ENCODE peak calls at places on chromosomes 3 and 15, in nine cellular contexts. J is T-helper 2 cell; I is posterior cingulate gyrus; V is stimulated activated CD4-positive, alpha-beta T cell treated with anti-CD3 and anti-CD28 coated beads, Interleukin-4, amount 100 ng/mL, for 1 hour; H is H1; M is activated gamma-delta T cell treated with Interleukin-2 at 50 U/mL for 16 hours; A is GM12891; X is NCI-H1105; R is effector memory CD8-positive, alpha-beta T cell. C is an unnamed sample.

GRCh38 chr15:70722266-70723123 is 40.9 kb downstream of the UACA start:
- DNase-seq in V (no peak), R (no peak), X (peak), H (no peak), I (no peak), M (no peak), J (no peak), A (peak), C (peak)

GRCh38 chr15:85785887-85786777 is 8.6 kb downstream of the KLHL25 start:
- DNase-seq in X (peak), M (no peak), R (no peak), V (no peak), I (peak), A (no peak), J (no peak), H (no peak), C (peak)

GRCh38 chr3:119311191-119311925 is 17.2 kb downstream of the ARHGAP31 start:
- DNase-seq in V (no peak), H (no peak), M (no peak), R (no peak), X (no peak), A (no peak), I (no peak), J (no peak), C (no peak)

GRCh38 chr15:31867536-31868442 is 162.5 kb upstream of the CHRNA7 start:
- DNase-seq in I (peak), M (peak), H (peak), R (peak), A (peak), J (peak), V (peak), X (no peak), C (peak)

GRCh38 chr3:182809523-182809922 is 16.2 kb downstream of the ATP11B start:
- DNase-seq in R (no peak), X (no peak), M (no peak), J (no peak), A (no peak), H (no peak), I (no peak), V (no peak), C (no peak)

GRCh38 chr15:69602921-69603320 is 150.3 kb downstream of the RPLP1 start:
- DNase-seq in A (no peak), H (no peak), X (no peak), I (no peak), V (no peak), J (no peak), R (no peak), M (no peak), C (no peak)

GRCh38 chr3:148943531-148944200 is 47.7 kb upstream of the GYG1 start:
- DNase-seq in J (peak), M (no peak), R (no peak), I (no peak), A (peak), H (no peak), V (no peak), X (peak), C (peak)

GRCh38 chr15:27889258-27889657 is 209.9 kb downstream of the OCA2 start:
- DNase-seq in H (no peak), V (no peak), M (no peak), J (no peak), A (no peak), I (no peak), X (no peak), R (no peak), C (no peak)

GRCh38 chr15:53625962-53626845 is 133.3 kb downstream of the WDR72 start:
- DNase-seq in M (no peak), J (no peak), A (no peak), I (no peak), H (no peak), R (no peak), V (no peak), X (no peak), C (no peak)

GRCh38 chr3:146589899-146590508 is 15.1 kb downstream of the PLSCR5 start:
- DNase-seq in M (no peak), J (no peak), X (peak), R (no peak), A (no peak), V (no peak), H (no peak), I (no peak), C (peak)

GRCh38 chr3:85760342-85760741 is 801.6 kb downstream of the CADM2 start:
- DNase-seq in V (no peak), X (no peak), R (no peak), M (no peak), H (no peak), I (no peak), A (no peak), J (no peak), C (no peak)

GRCh38 chr3:195097331-195098255 is 173.4 kb downstream of the XXYLT1 start:
- DNase-seq in J (no peak), H (no peak), A (no peak), R (no peak), M (no peak), V (no peak), I (no peak), X (no peak), C (no peak)

GRCh38 chr3:148992635-148993230 is 1.4 kb downstream of the GYG1 start:
- DNase-seq in H (no peak), R (no peak), X (no peak), M (no peak), A (no peak), I (no peak), J (no peak), V (no peak), C (no peak)

GRCh38 chr3:172626241-172626640 is 84.6 kb downstream of the NCEH1 start:
- DNase-seq in M (no peak), I (no peak), J (no peak), X (no peak), V (no peak), A (no peak), R (no peak), H (no peak), C (no peak)

GRCh38 chr3:185131602-185132256 is 21.1 kb downstream of the C3orf70 start:
- DNase-seq in V (no peak), I (no peak), J (no peak), H (no peak), M (no peak), A (no peak), R (no peak), X (no peak), C (no peak)

GRCh38 chr15:70833897-70834765 is 19.8 kb downstream of the LARP6 start:
- DNase-seq in V (no peak), H (no peak), I (no peak), X (peak), R (no peak), A (no peak), J (no peak), M (no peak), C (no peak)

GRCh38 chr3:171352387-171352935 is 107.7 kb downstream of the TNIK start:
- DNase-seq in X (no peak), H (no peak), V (no peak), M (no peak), I (no peak), J (no peak), A (no peak), R (no peak), C (no peak)

GRCh38 chr3:149620291-149621020 is 37.4 kb downstream of the WWTR1 start:
- DNase-seq in X (no peak), J (no peak), I (no peak), R (no peak), M (no peak), A (no peak), V (no peak), H (no peak), C (no peak)

GRCh38 chr3:183087184-183087583 is 12.1 kb downstream of the MCCC1 start:
- DNase-seq in V (no peak), H (no peak), I (no peak), J (no peak), X (no peak), M (no peak), R (no peak), A (no peak), C (no peak)

GRCh38 chr3:71031914-71032521 is 551.5 kb downstream of the FOXP1 start:
- DNase-seq in J (no peak), V (no peak), I (peak), M (no peak), H (no peak), R (no peak), A (no peak), X (no peak), C (no peak)

C was measured in cerebellum.